ENCODE peak calls at places on chromosome 16, in nine cellular contexts. D is K562, H is sigmoid colon, O is esophagus squamous epithelium, X is IMR-90, B is prostate gland, C is ovary, L is transverse colon, Y is uterus. I is an unnamed sample.
A peak's percentile ranks its signal among the peaks of the same experiment; 100 is the strongest.

GRCh38 chr16:28932339-28933141 is 769 bp downstream of the CD19 start:
- DNase-seq in D (no peak), H (no peak), O (no peak), X (no peak), B (no peak), C (no peak), L (no peak), Y (no peak), I (no peak)

GRCh38 chr16:28210264-28210663 is 1.5 kb downstream of the XPO6 start:
- DNase-seq in D (peak; percentile 22), H (no peak), O (no peak), X (no peak), B (no peak), C (no peak), L (no peak), Y (no peak), I (no peak)

GRCh38 chr16:47142469-47143328 is 1.0 kb downstream of the NETO2 start:
- DNase-seq in D (peak; percentile 59), H (no peak), O (no peak), X (peak; percentile 44), B (no peak), C (no peak), L (peak; percentile 36), Y (no peak), I (peak; percentile 29)

GRCh38 chr16:89349947-89350633 is 132.6 kb downstream of the ZNF778 start:
- DNase-seq in D (no peak), H (no peak), O (no peak), X (no peak), B (no peak), C (no peak), L (no peak), Y (no peak), I (no peak)

GRCh38 chr16:74936902-74937560 is 47.9 kb downstream of the WDR59 start:
- DNase-seq in D (no peak), H (no peak), O (no peak), X (peak; percentile 95), B (no peak), C (no peak), L (no peak), Y (no peak), I (no peak)

GRCh38 chr16:85524630-85525463 is 88.3 kb upstream of the GSE1 start:
- DNase-seq in D (no peak), H (peak; percentile 81), O (no peak), X (peak; percentile 49), B (no peak), C (no peak), L (no peak), Y (no peak), I (peak; percentile 53)

GRCh38 chr16:73956592-73957495 is 339.8 kb upstream of the PSMD7 start:
- DNase-seq in D (peak; percentile 48), H (peak; percentile 73), O (no peak), X (peak; percentile 64), B (peak; percentile 49), C (peak; percentile 50), L (peak; percentile 69), Y (peak; percentile 45), I (peak; percentile 54)

GRCh38 chr16:89837014-89837546 is 8.8 kb downstream of the SPIRE2 start:
- DNase-seq in D (no peak), H (no peak), O (no peak), X (no peak), B (no peak), C (no peak), L (no peak), Y (no peak), I (no peak)

GRCh38 chr16:10325783-10326543 is 59.9 kb upstream of the ATF7IP2 start:
- DNase-seq in D (no peak), H (no peak), O (no peak), X (no peak), B (no peak), C (no peak), L (no peak), Y (no peak), I (no peak)

DNA sequence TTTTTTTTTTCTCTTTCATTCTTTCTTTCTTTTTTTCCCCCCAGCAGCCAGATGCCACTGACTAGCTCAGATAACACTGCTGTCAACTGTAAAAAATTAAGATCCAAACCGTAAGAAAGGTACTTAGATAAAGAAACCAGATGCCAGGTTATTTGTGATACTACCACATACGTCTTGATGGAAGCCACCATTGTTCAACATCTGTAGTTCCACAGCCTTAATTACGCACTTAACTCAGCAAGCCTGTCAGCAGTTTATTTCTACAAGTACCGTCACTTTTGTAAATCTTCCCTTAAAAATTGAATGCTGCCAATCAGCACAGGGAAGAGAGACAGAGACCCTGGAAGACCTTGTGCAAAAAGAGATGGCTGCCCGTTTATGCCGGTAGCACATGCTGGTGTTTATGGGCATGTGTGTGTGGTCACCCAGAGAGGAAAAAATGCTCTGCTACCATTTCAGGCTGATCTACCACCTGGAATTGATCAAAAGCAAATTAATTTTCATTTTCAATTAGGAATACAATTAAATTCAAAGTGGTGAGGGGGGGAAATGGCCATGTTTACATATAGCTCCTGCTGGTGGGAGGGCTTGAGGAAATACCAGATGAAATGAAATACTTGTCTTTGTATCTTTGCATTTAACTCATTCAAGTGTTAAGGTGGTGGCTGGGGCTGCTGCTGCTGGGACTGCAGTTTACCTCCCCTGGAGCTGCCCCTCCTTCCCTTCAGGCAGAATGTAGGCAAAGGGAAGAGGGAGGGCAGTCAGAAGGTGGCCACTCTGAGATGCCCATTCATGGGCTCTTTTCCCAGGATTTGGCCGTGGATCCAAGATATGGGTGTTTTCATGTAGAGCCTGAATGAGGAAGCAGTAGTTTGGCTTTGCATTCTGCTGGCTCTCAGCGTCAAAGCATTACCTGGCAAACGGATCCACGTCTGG is 237.3 kb downstream of the IRX3 start:
- DNase-seq in D (no peak), H (no peak), O (no peak), X (no peak), B (no peak), C (no peak), L (no peak), Y (no peak), I (no peak)
- H3K27ac ChIP-seq in D (no peak overlapping the region), H (no peak overlapping the region), O (no peak overlapping the region), X (no peak overlapping the region), B (no peak overlapping the region), C (no peak overlapping the region), L (no peak overlapping the region), Y (no peak overlapping the region), I (no peak overlapping the region)

DNA sequence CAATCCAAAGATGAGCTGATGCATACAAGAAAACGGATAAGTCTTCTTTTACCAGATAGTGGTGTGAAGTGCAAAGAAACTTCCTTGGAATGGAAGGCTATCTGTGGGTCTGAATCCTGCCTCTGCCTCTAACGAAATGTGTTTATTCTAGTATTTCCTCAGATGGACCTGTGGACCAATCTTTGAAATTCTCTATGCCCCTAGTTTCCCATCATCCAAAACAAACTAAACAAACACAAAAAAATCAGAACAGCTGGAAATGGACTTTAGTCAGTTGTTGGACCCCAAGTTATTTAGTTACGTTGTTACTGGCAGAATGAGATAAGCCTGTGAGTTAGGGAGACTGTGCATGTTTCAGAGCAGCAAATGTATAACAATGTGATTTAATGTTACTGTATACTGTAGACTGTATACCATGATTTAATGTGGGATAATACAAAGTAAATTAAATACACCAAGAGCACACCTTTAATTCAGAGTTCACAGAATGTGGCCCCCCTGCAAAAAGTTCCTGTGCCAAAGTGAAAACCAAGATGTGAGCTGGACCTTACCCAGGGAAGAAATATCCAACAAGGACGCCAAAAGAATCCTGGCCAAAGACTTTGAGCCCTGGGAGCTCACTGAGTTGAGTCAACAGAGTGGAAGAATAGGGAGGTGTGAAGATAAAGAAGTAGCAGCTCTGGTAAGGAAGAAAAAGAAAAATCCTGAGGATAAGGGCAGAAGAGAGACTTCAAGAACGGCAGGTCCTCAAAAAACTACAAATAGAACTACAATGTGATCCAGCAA is 255.2 kb downstream of the CNTNAP4 start:
- DNase-seq in D (no peak), H (no peak), O (no peak), X (no peak), B (no peak), C (no peak), L (no peak), Y (no peak), I (no peak)
- TF ChIP-seq CTCF in D (no peak), H (no peak), O (no peak), X (no peak), B (no peak), C (no peak), L (no peak), Y (no peak), I (no peak)

GRCh38 chr16:19715566-19715965 is 2.5 kb downstream of the KNOP1 start:
- DNase-seq in D (no peak), H (peak; percentile 42), O (no peak), X (no peak), B (no peak), C (no peak), L (no peak), Y (no peak), I (no peak)

GRCh38 chr16:19717319-19717718 is 708 bp downstream of the KNOP1 start:
- DNase-seq in D (peak; percentile 40), H (peak; percentile 18), O (no peak), X (peak; percentile 8), B (no peak), C (no peak), L (no peak), Y (no peak), I (no peak)

GRCh38 chr16:19716183-19716582 is 1.8 kb downstream of the KNOP1 start:
- DNase-seq in D (no peak), H (no peak), O (no peak), X (no peak), B (no peak), C (no peak), L (peak; percentile 63), Y (no peak), I (no peak)

GRCh38 chr16:19718624-19718965 is 524 bp downstream of the IQCK start:
- DNase-seq in D (peak; percentile 34), H (no peak), O (no peak), X (peak; percentile 9), B (no peak), C (peak; percentile 55), L (no peak), Y (no peak), I (no peak)

GRCh38 chr16:19717781-19718623 is at the start of the genes IQCK and KNOP1:
- DNase-seq in D (peak; percentile 91), H (peak; percentile 96), O (peak; percentile 23), X (peak; percentile 87), B (peak; percentile 84), C (peak; percentile 94), L (peak; percentile 90), Y (peak; percentile 91), I (peak; percentile 92)
- TF ChIP-seq POLR2A in D (peak; percentile 86), H (no peak), O (peak; percentile 71), X (no peak), B (no peak), C (peak; percentile 70), L (peak; percentile 50), Y (peak; percentile 51), I (no peak)

GRCh38 chr16:50390914-50391700 is 22.3 kb upstream of the BRD7 start:
- DNase-seq in D (no peak), H (no peak), O (no peak), X (no peak), B (no peak), C (no peak), L (no peak), Y (no peak), I (no peak)
- H3K27ac ChIP-seq in D (no peak overlapping the region), H (no peak overlapping the region), O (no peak overlapping the region), X (no peak overlapping the region), B (no peak overlapping the region), C (no peak overlapping the region), L (no peak overlapping the region), Y (no peak overlapping the region), I (no peak overlapping the region)

GRCh38 chr16:84504420-84505248 is at the start of gene MEAK7:
- DNase-seq in D (peak; percentile 100), H (peak; percentile 99), O (peak; percentile 89), X (peak; percentile 98), B (peak; percentile 99), C (peak; percentile 99), L (peak; percentile 99), Y (peak; percentile 99), I (peak; percentile 99)
- TF ChIP-seq CTCF in D (peak; percentile 37), H (no peak), O (no peak), X (peak; percentile 10), B (peak; percentile 33), C (no peak), L (no peak), Y (no peak), I (no peak)

I was measured in stomach.